ENCODE peak calls at places on chromosomes 3 and 15, in eight cellular contexts. J is amygdala, L is tibial artery, H is transverse colon, T is neural crest cell, C is body of pancreas, P is endothelial cell, X is posterior cingulate gyrus. W is an unnamed sample.

GRCh38 chr3:150346956-150347863 is 60.9 kb upstream of the TSC22D2 start:
- DNase-seq in J (no peak), L (no peak), H (no peak), T (no peak), C (no peak), P (no peak), X (no peak), W (no peak)

GRCh38 chr3:120198305-120198878 is 86.6 kb downstream of the GPR156 start:
- DNase-seq in J (no peak), L (no peak), H (no peak), T (no peak), C (no peak), P (no peak), X (no peak), W (peak; percentile 1)

GRCh38 chr15:66233487-66234415 is 19.8 kb downstream of the MEGF11 start:
- DNase-seq in J (no peak), L (no peak), H (no peak), T (peak; percentile 15), C (no peak), P (peak; percentile 38), X (no peak), W (peak; percentile 48)

GRCh38 chr3:56787258-56787777 is 14.4 kb downstream of the ARHGEF3 start:
- DNase-seq in J (no peak), L (no peak), H (no peak), T (no peak), C (no peak), P (no peak), X (no peak), W (no peak)

GRCh38 chr15:63826513-63826912 is 7.2 kb downstream of the HERC1 start:
- DNase-seq in J (no peak), L (no peak), H (no peak), T (no peak), C (no peak), P (no peak), X (no peak), W (no peak)

GRCh38 chr3:47475029-47475569 is 642 bp downstream of the SCAP start:
- DNase-seq in J (no peak), L (no peak), H (peak; percentile 14), T (no peak), C (no peak), P (no peak), X (no peak), W (peak; percentile 23)

GRCh38 chr3:175965036-175965435 is 1105.9 kb downstream of the NAALADL2 start:
- DNase-seq in J (no peak), L (no peak), H (no peak), T (no peak), C (no peak), P (no peak), X (no peak), W (no peak)

GRCh38 chr3:127833281-127834032 is 11.1 kb upstream of the MGLL start:
- DNase-seq in J (no peak), L (no peak), H (no peak), T (no peak), C (no peak), P (no peak), X (no peak), W (no peak)

GRCh38 chr15:46127361-46127874 is 492.6 kb downstream of the SQOR start:
- DNase-seq in J (no peak), L (no peak), H (no peak), T (no peak), C (no peak), P (no peak), X (no peak), W (no peak)

GRCh38 chr3:52357151-52358080 is 41.3 kb downstream of the DNAH1 start:
- DNase-seq in J (no peak), L (no peak), H (no peak), T (no peak), C (no peak), P (no peak), X (no peak), W (no peak)

GRCh38 chr3:78809941-78810340 is 957.9 kb downstream of the ROBO1 start:
- DNase-seq in J (no peak), L (no peak), H (no peak), T (no peak), C (no peak), P (no peak), X (no peak), W (no peak)

GRCh38 chr3:170978335-170978745 is 48.2 kb downstream of the SLC2A2 start:
- DNase-seq in J (no peak), L (no peak), H (no peak), T (no peak), C (no peak), P (no peak), X (no peak), W (no peak)